ENCODE peak calls at places on chromosome 15, in four cellular contexts. X, C, A and P are unnamed samples.

GRCh38 chr15:58146734-58147133 is 8.6 kb downstream of the AQP9 start:
- DNase-seq in X (peak), A (no peak), C (no peak), P (no peak)

GRCh38 chr15:93048759-93049161 is 40.3 kb downstream of the RGMA start:
- DNase-seq in A (no peak), C (no peak), X (no peak), P (no peak)

GRCh38 chr15:43493687-43494472 is 924 bp upstream of the TP53BP1 start:
- DNase-seq in X (no peak), C (no peak), A (no peak), P (peak)

GRCh38 chr15:75228787-75229186 is 27.1 kb downstream of the C15orf39 start:
- DNase-seq in A (no peak), X (no peak), C (no peak), P (no peak)

GRCh38 chr15:33027636-33028035 is 166.9 kb downstream of the FMN1 start:
- DNase-seq in A (no peak), C (no peak), X (no peak), P (no peak)

GRCh38 chr15:101201411-101202174 is 50.3 kb downstream of the CHSY1 start:
- DNase-seq in C (peak), A (no peak), X (peak), P (peak)

GRCh38 chr15:84818221-84819131 is 1.3 kb downstream of the ALPK3 start:
- DNase-seq in X (no peak), A (peak), C (no peak), P (peak)

GRCh38 chr15:61309236-61310016 is 80.3 kb upstream of the RORA start:
- DNase-seq in X (no peak), C (no peak), A (no peak), P (no peak)

GRCh38 chr15:62528505-62528904 is 363.4 kb upstream of the C2CD4B start:
- DNase-seq in A (no peak), C (no peak), X (no peak), P (no peak)

GRCh38 chr15:57288926-57289650 is 87.2 kb upstream of the CGNL1 start:
- DNase-seq in A (no peak), C (no peak), X (no peak), P (no peak)

GRCh38 chr15:66369773-66370651 is 13.5 kb upstream of the TIPIN start:
- DNase-seq in X (peak), C (no peak), A (no peak), P (peak)
- TF ChIP-seq TCF7L2 in X (peak), C (no peak), A (no peak), P (no peak)

GRCh38 chr15:73991260-73991659 is 835 bp downstream of the STOML1 start:
- DNase-seq in X (no peak), A (no peak), C (no peak), P (no peak)

GRCh38 chr15:73988075-73988969 is 3.8 kb downstream of the STOML1 start:
- DNase-seq in C (no peak), A (no peak), X (no peak), P (no peak)

GRCh38 chr15:73991726-73992593 is at the start of gene STOML1:
- DNase-seq in A (peak), C (peak), X (no peak), P (peak)

GRCh38 chr15:73989001-73989798 is 2.9 kb downstream of the STOML1 start:
- DNase-seq in C (peak), X (no peak), A (no peak), P (no peak)

GRCh38 chr15:73990250-73991005 is 1.7 kb downstream of the STOML1 start:
- DNase-seq in X (no peak), C (no peak), A (no peak), P (no peak)
- TF ChIP-seq TCF7L2 in X (no peak), C (no peak), A (no peak), P (no peak)

DNA sequence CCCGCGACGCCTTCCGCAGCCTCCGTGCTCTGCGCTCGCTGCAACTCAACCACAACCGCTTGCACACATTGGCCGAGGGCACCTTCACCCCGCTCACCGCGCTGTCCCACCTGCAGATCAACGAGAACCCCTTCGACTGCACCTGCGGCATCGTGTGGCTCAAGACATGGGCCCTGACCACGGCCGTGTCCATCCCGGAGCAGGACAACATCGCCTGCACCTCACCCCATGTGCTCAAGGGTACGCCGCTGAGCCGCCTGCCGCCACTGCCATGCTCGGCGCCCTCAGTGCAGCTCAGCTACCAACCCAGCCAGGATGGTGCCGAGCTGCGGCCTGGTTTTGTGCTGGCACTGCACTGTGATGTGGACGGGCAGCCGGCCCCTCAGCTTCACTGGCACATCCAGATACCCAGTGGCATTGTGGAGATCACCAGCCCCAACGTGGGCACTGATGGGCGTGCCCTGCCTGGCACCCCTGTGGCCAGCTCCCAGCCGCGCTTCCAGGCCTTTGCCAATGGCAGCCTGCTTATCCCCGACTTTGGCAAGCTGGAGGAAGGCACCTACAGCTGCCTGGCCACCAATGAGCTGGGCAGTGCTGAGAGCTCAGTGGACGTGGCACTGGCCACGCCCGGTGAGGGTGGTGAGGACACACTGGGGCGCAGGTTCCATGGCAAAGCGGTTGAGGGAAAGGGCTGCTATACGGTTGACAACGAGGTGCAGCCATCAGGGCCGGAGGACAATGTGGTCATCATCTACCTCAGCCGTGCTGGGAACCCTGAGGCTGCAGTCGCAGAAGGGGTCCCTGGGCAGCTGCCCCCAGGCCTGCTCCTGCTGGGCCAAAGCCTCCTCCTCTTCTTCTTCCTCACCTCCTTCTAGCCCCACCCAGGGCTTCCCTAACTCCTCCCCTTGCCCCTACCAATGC is 2.0 kb downstream of the ISLR start:
- DNase-seq in X (no peak), C (no peak), A (no peak), P (no peak)
- TF ChIP-seq TCF7L2 in X (no peak), C (no peak), A (no peak), P (no peak)

GRCh38 chr15:42449770-42450433 is 41.0 kb downstream of the ZNF106 start:
- DNase-seq in A (no peak), C (no peak), X (no peak), P (no peak)
- TF ChIP-seq TCF7L2 in A (no peak), C (no peak), X (no peak), P (no peak)

DNA sequence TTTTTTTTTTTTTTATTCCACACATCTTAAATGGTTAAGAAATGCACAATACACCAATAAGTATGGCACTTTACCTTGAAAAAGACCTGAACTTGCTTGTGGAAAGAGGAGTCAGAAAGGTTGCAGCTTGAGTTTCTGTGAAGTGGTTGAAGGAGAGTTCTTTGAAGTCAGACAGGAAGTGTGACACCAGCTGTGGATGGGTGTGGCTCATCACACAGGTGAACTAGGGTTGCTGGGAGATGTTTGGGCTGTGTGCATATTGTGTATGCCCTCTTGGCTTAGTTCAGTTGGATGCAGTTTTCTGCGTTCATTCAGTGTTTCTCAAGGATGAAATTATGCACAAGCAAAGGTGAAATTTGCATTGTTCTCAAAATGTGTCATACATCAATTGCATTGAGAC is 6.3 kb downstream of the AEN start:
- DNase-seq in C (no peak), A (no peak), X (no peak), P (no peak)
- TF ChIP-seq TCF7L2 in C (peak), A (no peak), X (no peak), P (no peak)

GRCh38 chr15:77497942-77498361 is 77.3 kb downstream of the HMG20A start:
- DNase-seq in A (no peak), C (no peak), X (no peak), P (no peak)
- TF ChIP-seq TCF7L2 in A (no peak), C (no peak), X (peak), P (no peak)

DNA sequence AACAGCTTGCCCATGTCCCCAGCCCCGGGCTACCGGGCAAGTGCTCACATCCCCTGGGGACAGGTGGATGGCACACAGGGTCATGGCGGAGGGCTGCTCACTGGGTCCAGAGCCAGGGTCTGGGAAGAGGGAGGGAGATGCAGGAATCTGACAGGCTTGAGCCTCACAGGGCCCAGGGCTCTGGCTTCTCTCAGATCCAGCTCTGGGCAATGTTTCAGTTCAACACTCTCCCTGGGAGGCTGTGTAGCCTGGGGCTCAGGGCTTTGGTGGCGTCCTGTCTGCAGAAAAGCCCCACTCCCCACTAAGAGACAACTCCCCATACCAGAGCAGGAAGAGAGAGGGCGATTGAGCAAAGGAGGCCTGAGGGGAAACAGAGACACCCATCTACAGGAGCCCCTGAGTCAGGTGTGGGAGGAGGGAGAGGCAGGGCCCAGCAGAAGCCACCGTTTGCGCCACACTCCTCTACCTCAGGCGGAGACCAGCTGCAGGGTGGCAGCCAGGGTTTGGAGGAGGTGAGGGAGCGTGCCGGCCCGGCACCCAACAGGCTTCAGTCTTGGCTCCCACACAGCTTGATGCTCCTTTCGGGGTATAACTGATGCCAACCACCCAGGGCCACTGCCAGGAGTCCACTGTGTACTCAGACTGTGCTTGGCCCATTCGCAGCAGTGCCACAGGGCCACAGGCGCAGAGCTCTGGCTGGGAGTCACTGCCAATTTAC is 16.8 kb upstream of the SRP14 start:
- DNase-seq in A (no peak), X (no peak), C (no peak), P (no peak)
- TF ChIP-seq TCF7L2 in A (no peak), X (no peak), C (no peak), P (no peak)

GRCh38 chr15:70266412-70267089 is 168.8 kb upstream of the TLE3 start:
- DNase-seq in A (no peak), C (no peak), X (no peak), P (peak)
- TF ChIP-seq TCF7L2 in A (no peak), C (no peak), X (no peak), P (no peak)

GRCh38 chr15:67253517-67254237 is 784 bp downstream of the AAGAB start:
- DNase-seq in A (no peak), X (no peak), C (no peak), P (peak)
- TF ChIP-seq TCF7L2 in A (no peak), X (no peak), C (no peak), P (no peak)